ENCODE peak calls at places on chromosomes 6 and 20, in four cellular contexts. J is K562, X is endothelial cell of umbilical vein, K is IMR-90. A is an unnamed sample. For H3K9me1, the result is how much of the 10 kb centered on the place peaks cover.

GRCh38 chr6:53250137-53250760 is 98.5 kb downstream of the ELOVL5 start:
- DNase-seq in K (peak), J (no peak), X (no peak), A (no peak)

GRCh38 chr20:24353135-24353694 is 116.2 kb upstream of the SYNDIG1 start:
- DNase-seq in X (no peak), J (no peak), K (no peak), A (no peak)

GRCh38 chr20:54643761-54644160 is 168.4 kb downstream of the DOK5 start:
- DNase-seq in J (no peak), X (no peak), K (peak), A (no peak)

GRCh38 chr6:130293800-130294199 is 71.0 kb upstream of the SAMD3 start:
- DNase-seq in K (peak), J (peak), X (peak), A (no peak)

GRCh38 chr6:56223995-56224394 is 23.4 kb downstream of the COL21A1 start:
- DNase-seq in J (no peak), K (peak), X (no peak), A (peak)

GRCh38 chr6:4358414-4359107 is 223.2 kb upstream of the ECI2 start:
- DNase-seq in X (peak), K (peak), J (peak), A (peak)

GRCh38 chr6:32196682-32197616 is 4.5 kb upstream of the GPSM3 start:
- DNase-seq in J (no peak), K (peak), X (peak), A (no peak)

GRCh38 chr6:81753709-81754678 is 1.5 kb upstream of the TENT5A start:
- DNase-seq in J (peak), K (peak), X (peak), A (no peak)

GRCh38 chr20:50398471-50399002 is 111.6 kb upstream of the PTPN1 start:
- DNase-seq in J (no peak), X (no peak), K (no peak), A (no peak)

GRCh38 chr6:41689171-41690008 is 46.0 kb downstream of the TFEB start:
- DNase-seq in K (peak), J (no peak), X (no peak), A (no peak)

GRCh38 chr6:169828176-169828575 is 76.8 kb downstream of the ERMARD start:
- DNase-seq in J (no peak), X (no peak), K (no peak), A (no peak)
- H3K9me1 ChIP-seq in J (under half), X (under half), K (under half), A (under half)

DNA sequence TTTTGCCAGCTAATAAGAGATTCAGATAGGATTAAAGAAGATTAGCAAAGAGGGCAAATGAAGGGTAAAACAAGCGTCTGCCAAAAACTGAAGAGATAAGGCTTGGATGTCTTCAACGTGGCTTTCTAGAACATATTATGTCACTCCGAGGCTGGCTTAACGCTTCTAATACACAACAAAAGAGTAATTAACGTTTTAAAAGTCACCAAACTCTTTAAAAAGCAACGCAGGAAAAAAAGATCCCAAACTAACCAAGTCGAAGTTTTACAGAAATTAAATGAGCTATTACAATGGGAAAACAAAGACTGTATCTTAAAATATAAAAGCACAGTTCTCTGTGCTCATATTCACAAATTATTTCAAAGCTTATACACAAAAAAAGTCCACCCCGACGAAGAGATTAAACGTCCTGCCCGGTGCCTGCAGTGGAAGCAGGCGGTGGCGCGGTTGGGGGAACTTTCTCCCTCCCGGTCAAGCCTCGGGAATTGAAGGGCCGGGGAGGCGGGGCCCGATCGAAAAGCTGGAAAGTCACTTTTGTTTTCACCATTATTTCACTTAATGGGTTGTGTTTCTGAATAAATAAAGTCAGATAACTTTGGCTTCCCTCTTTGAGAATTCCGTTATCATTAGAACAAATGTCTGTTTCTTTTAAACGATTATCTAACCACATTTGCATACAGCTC is 1.2 kb downstream of the MAK start:
- DNase-seq in X (peak), K (no peak), J (peak), A (no peak)
- H3K27ac ChIP-seq in X (no peak), K (no peak), J (peak), A (no peak)

DNA sequence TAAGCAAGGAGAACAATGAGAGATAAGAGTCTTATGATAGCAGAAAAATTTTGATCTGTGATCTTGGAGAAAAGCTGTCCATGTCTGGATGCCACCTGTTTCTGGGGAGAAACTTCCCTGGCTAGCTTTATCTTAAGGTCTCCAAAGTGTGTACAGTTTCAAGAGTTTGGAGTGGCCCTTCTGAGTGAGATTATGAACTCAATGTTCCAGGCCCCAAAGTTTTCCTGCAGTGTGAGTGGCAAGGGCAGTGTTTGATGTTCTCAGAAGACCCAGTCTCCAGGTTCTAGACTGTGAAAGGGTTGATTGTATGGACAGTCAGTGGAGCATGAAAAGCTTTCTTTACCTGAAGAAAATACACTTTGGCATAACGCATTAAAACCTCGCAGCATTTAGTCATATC is 121.7 kb downstream of the OLIG3 start:
- DNase-seq in X (no peak), K (no peak), J (no peak), A (no peak)
- H3K9ac ChIP-seq in X (no peak), K (no peak), J (no peak), A (no peak)

DNA sequence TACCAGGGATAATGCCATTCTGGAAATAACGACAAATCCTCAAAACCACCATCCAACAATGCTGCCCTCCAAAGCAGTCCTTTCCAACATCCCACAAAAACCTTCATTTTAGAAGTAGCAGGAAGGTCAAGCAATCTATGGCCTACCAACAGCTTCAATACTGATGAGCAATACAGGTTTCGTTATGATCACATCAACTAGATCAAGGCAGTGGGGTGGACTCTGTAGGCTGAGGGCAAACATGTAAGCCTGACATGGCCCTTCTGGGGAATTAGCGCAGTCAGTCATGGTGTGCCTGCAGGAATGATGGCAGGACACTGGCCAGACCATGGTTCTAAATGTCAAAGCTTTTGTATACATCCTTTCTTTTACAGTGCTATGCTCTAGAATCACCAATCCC is 41.7 kb downstream of the EZR start:
- DNase-seq in X (no peak), K (no peak), J (no peak), A (no peak)
- H3K9me1 ChIP-seq in X (under half), K (under half), J (under half), A (under half)

DNA sequence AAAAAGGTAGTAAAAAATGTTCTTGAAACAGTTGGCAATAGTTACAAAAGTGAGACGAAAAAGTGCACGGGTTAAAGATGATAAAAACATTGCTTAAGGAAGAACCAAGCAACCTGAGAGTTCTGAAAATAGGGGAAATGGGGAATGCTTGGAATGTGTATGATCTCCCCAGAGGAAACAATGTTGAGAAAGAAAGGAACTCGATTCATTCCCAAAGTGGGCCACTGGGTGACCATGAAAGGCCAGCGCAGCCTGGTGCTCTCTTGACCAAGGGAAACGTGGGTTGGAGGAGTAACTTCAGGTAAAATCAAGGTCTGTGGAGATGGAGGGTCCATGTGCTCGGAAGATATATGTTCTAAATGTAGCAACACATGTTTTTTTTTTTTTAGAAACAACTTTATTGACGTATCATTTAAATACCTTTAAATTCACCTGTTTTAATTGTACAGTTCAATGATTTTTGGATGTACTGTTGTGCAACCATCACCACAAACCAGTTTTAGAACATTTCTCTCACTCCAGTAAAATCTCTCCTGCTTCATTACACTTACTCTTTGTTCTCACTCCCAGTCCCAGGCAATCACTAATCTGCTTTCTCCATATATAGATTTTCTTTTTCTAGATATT is 34.5 kb upstream of the CEP85L start:
- DNase-seq in K (no peak), X (no peak), J (no peak), A (no peak)
- H3K27ac ChIP-seq in K (no peak), X (no peak), J (no peak), A (no peak)

GRCh38 chr6:137076277-137077068 is 31.7 kb upstream of the IL20RA start:
- DNase-seq in X (peak), K (peak), J (peak), A (peak)
- H3K9ac ChIP-seq in X (no peak), K (no peak), J (no peak), A (no peak)

GRCh38 chr20:36312724-36313441 is 6.7 kb downstream of the DLGAP4 start:
- DNase-seq in X (no peak), K (no peak), J (no peak), A (no peak)
- H3K9me1 ChIP-seq in X (under half), K (under half), J (under half), A (under half)

DNA sequence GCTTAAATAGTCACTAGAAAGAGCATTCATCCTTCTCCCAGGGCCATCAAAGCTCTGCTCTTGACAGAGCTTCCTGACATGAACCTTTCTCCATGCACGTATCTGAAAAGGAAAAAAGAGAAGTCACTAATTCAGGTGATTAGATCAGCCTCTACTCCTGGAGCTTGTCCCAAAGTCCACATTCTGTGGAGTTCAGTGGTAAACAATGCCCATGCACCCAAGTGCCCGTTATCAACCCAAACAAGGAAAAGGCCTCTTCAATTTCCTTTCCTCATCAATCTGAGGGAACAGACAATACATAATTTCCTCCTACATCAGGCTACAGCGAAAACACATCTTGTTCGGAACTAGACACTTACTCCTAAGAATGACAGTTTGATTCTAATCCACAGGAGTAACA is 129.2 kb upstream of the PCSK2 start:
- DNase-seq in J (no peak), K (no peak), X (no peak), A (no peak)
- H3K27ac ChIP-seq in J (no peak), K (no peak), X (no peak), A (no peak)

GRCh38 chr20:10667560-10668167 is 6.1 kb downstream of the JAG1 start:
- DNase-seq in K (no peak), X (no peak), J (no peak), A (no peak)
- H3K9ac ChIP-seq in K (no peak), X (peak), J (no peak), A (peak)